ENCODE peak calls at places on chromosomes 12 and 14, in five cellular contexts. Y is SK-MEL-5, P is DMS153, E is omental fat pad, K is kidney tubule cell. M is an unnamed sample.

GRCh38 chr14:77043177-77043983 is 14.9 kb upstream of the IRF2BPL start:
- DNase-seq in E (no peak), P (no peak), Y (peak), K (peak), M (no peak)

GRCh38 chr12:106739815-106740552 is 34.5 kb upstream of the RIC8B start:
- DNase-seq in P (no peak), Y (peak), E (no peak), K (peak), M (no peak)

GRCh38 chr12:79021021-79021420 is 156.4 kb downstream of the SYT1 start:
- DNase-seq in E (no peak), Y (no peak), K (no peak), P (no peak), M (no peak)

GRCh38 chr14:71474291-71474690 is 457.9 kb upstream of the RGS6 start:
- DNase-seq in E (no peak), Y (no peak), P (peak), K (no peak), M (peak)

GRCh38 chr12:91256471-91256870 is 73.9 kb upstream of the DCN start:
- DNase-seq in E (no peak), Y (no peak), P (no peak), K (no peak), M (no peak)

GRCh38 chr14:56189306-56189705 is 71.1 kb downstream of the PELI2 start:
- DNase-seq in K (peak), E (no peak), Y (no peak), P (no peak), M (no peak)

GRCh38 chr12:111406474-111407370 is 999 bp downstream of the SH2B3 start:
- DNase-seq in P (no peak), E (no peak), Y (no peak), K (no peak), M (no peak)

GRCh38 chr14:35921745-35922144 is 95.6 kb downstream of the BRMS1L start:
- DNase-seq in P (no peak), Y (no peak), K (no peak), E (no peak), M (no peak)

GRCh38 chr12:115385141-115385540 is 701.2 kb upstream of the TBX3 start:
- DNase-seq in E (no peak), P (no peak), Y (no peak), K (no peak), M (no peak)